ENCODE peak calls at places on chromosome 19, in four cellular contexts. One of them, this sample, is unnamed.

GRCh38 chr19:12946092-12946845 is 607 bp downstream of the RAD23A start:
- DNase-seq in WTC11: peak; percentile 89
- DNase-seq in retinal pigment epithelial cell: peak; percentile 55
- DNase-seq in astrocyte: peak; percentile 67
- DNase-seq in this sample: peak; percentile 75

GRCh38 chr19:14528419-14529253 is 758 bp upstream of the TECR start:
- DNase-seq in WTC11: no peak
- DNase-seq in retinal pigment epithelial cell: no peak
- DNase-seq in astrocyte: no peak
- DNase-seq in this sample: no peak

GRCh38 chr19:8149261-8150094 is at the start of gene FBN3:
- DNase-seq in WTC11: peak; percentile 75
- DNase-seq in retinal pigment epithelial cell: no peak
- DNase-seq in astrocyte: no peak
- DNase-seq in this sample: no peak

GRCh38 chr19:16266586-16266942 is 58.1 kb upstream of the KLF2 start:
- DNase-seq in WTC11: no peak
- DNase-seq in astrocyte: no peak
- DNase-seq in retinal pigment epithelial cell: no peak
- DNase-seq in this sample: no peak

GRCh38 chr19:53158119-53158656 is 665 bp downstream of the ZNF347 start:
- DNase-seq in astrocyte: peak; percentile 13
- DNase-seq in WTC11: peak; percentile 52
- DNase-seq in retinal pigment epithelial cell: peak; percentile 2
- DNase-seq in this sample: no peak

GRCh38 chr19:55259540-55260210 is 858 bp upstream of the PPP6R1 start:
- DNase-seq in retinal pigment epithelial cell: no peak
- DNase-seq in astrocyte: no peak
- DNase-seq in WTC11: no peak
- DNase-seq in this sample: no peak

GRCh38 chr19:1269478-1270167 is 491 bp downstream of the CIRBP start:
- DNase-seq in retinal pigment epithelial cell: no peak
- DNase-seq in astrocyte: peak; percentile 82
- DNase-seq in WTC11: peak; percentile 79
- DNase-seq in this sample: peak; percentile 90

GRCh38 chr19:4071610-4072009 is 4.9 kb upstream of the ZBTB7A start:
- DNase-seq in retinal pigment epithelial cell: no peak
- DNase-seq in WTC11: no peak
- DNase-seq in astrocyte: no peak
- DNase-seq in this sample: no peak

GRCh38 chr19:37361994-37362393 is 8.9 kb upstream of the ZNF527 start:
- DNase-seq in retinal pigment epithelial cell: peak; percentile 18
- DNase-seq in WTC11: no peak
- DNase-seq in astrocyte: peak; percentile 36
- DNase-seq in this sample: peak; percentile 4

GRCh38 chr19:49371184-49371583 is 7.5 kb downstream of the DKKL1 start:
- DNase-seq in retinal pigment epithelial cell: no peak
- DNase-seq in astrocyte: no peak
- DNase-seq in WTC11: no peak
- DNase-seq in this sample: no peak

GRCh38 chr19:32418155-32418554 is 12.6 kb downstream of the DPY19L3 start:
- DNase-seq in astrocyte: no peak
- DNase-seq in WTC11: no peak
- DNase-seq in retinal pigment epithelial cell: no peak
- DNase-seq in this sample: no peak

GRCh38 chr19:49155005-49155826 is at the start of gene HRC:
- DNase-seq in WTC11: no peak
- DNase-seq in retinal pigment epithelial cell: no peak
- DNase-seq in astrocyte: no peak
- DNase-seq in this sample: no peak

GRCh38 chr19:51706885-51707284 is 13.8 kb downstream of the SPACA6 start:
- DNase-seq in WTC11: no peak
- DNase-seq in astrocyte: no peak
- DNase-seq in retinal pigment epithelial cell: no peak
- DNase-seq in this sample: no peak

GRCh38 chr19:4807188-4807587 is 15.7 kb downstream of the FEM1A start:
- DNase-seq in retinal pigment epithelial cell: no peak
- DNase-seq in astrocyte: no peak
- DNase-seq in WTC11: no peak
- DNase-seq in this sample: no peak

GRCh38 chr19:15048885-15049541 is at the start of gene CASP14:
- DNase-seq in retinal pigment epithelial cell: no peak
- DNase-seq in WTC11: no peak
- DNase-seq in astrocyte: no peak
- DNase-seq in this sample: no peak

GRCh38 chr19:21638776-21639175 is 128.6 kb downstream of the ZNF100 start:
- DNase-seq in WTC11: no peak
- DNase-seq in astrocyte: no peak
- DNase-seq in retinal pigment epithelial cell: no peak
- DNase-seq in this sample: no peak

GRCh38 chr19:15216363-15216762 is 15.6 kb upstream of the NOTCH3 start:
- DNase-seq in WTC11: no peak
- DNase-seq in astrocyte: no peak
- DNase-seq in retinal pigment epithelial cell: no peak
- DNase-seq in this sample: no peak

GRCh38 chr19:23391239-23391638 is 4.0 kb downstream of the ZNF91 start:
- DNase-seq in retinal pigment epithelial cell: no peak
- DNase-seq in astrocyte: no peak
- DNase-seq in WTC11: no peak
- DNase-seq in this sample: no peak

GRCh38 chr19:14943601-14944000 is 2.3 kb downstream of the OR7C2 start:
- DNase-seq in WTC11: no peak
- DNase-seq in astrocyte: no peak
- DNase-seq in retinal pigment epithelial cell: no peak
- DNase-seq in this sample: no peak

GRCh38 chr19:42052241-42052863 is 17.7 kb downstream of the GRIK5 start:
- DNase-seq in astrocyte: no peak
- DNase-seq in WTC11: no peak
- DNase-seq in retinal pigment epithelial cell: no peak
- DNase-seq in this sample: no peak

GRCh38 chr19:13838071-13838942 is 38.6 kb upstream of the NANOS3 start:
- DNase-seq in retinal pigment epithelial cell: no peak
- DNase-seq in astrocyte: no peak
- DNase-seq in WTC11: no peak
- DNase-seq in this sample: no peak

GRCh38 chr19:10316229-10317044 is 622 bp upstream of the FDX2 start:
- DNase-seq in astrocyte: no peak
- DNase-seq in retinal pigment epithelial cell: no peak
- DNase-seq in WTC11: no peak
- DNase-seq in this sample: no peak

GRCh38 chr19:38321646-38322323 is 2.1 kb downstream of the KCNK6 start:
- DNase-seq in WTC11: no peak
- DNase-seq in retinal pigment epithelial cell: no peak
- DNase-seq in astrocyte: peak; percentile 30
- DNase-seq in this sample: no peak

GRCh38 chr19:51552996-51553725 is 17.9 kb upstream of the ZNF175 start:
- DNase-seq in WTC11: peak; percentile 97
- DNase-seq in astrocyte: peak; percentile 8
- DNase-seq in retinal pigment epithelial cell: no peak
- DNase-seq in this sample: peak; percentile 34

GRCh38 chr19:18446145-18446810 is 8.3 kb upstream of the ISYNA1 start:
- DNase-seq in retinal pigment epithelial cell: no peak
- DNase-seq in WTC11: no peak
- DNase-seq in astrocyte: no peak
- DNase-seq in this sample: no peak

GRCh38 chr19:2246801-2247361 is 2.2 kb upstream of the AMH start:
- DNase-seq in retinal pigment epithelial cell: no peak
- DNase-seq in WTC11: no peak
- DNase-seq in astrocyte: no peak
- DNase-seq in this sample: peak; percentile 37

GRCh38 chr19:2167896-2168618 is 4.3 kb downstream of the DOT1L start:
- DNase-seq in retinal pigment epithelial cell: no peak
- DNase-seq in WTC11: no peak
- DNase-seq in astrocyte: peak; percentile 41
- DNase-seq in this sample: peak; percentile 55

GRCh38 chr19:38412491-38412890 is 9.6 kb downstream of the FAM98C start:
- DNase-seq in retinal pigment epithelial cell: no peak
- DNase-seq in WTC11: no peak
- DNase-seq in astrocyte: no peak
- DNase-seq in this sample: no peak

GRCh38 chr19:55486971-55487883 is 1.0 kb upstream of the SSC5D start:
- DNase-seq in astrocyte: peak; percentile 98
- DNase-seq in retinal pigment epithelial cell: peak; percentile 77
- DNase-seq in WTC11: no peak
- DNase-seq in this sample: peak; percentile 99

GRCh38 chr19:10587022-10587838 is at the start of gene AP1M2:
- DNase-seq in astrocyte: no peak
- DNase-seq in WTC11: peak; percentile 81
- DNase-seq in retinal pigment epithelial cell: no peak
- DNase-seq in this sample: no peak

GRCh38 chr19:50519006-50519575 is 5.4 kb upstream of the ASPDH start:
- DNase-seq in retinal pigment epithelial cell: no peak
- DNase-seq in astrocyte: no peak
- DNase-seq in WTC11: no peak
- DNase-seq in this sample: no peak

GRCh38 chr19:50492303-50493052 is 15.8 kb upstream of the GARIN5A start:
- DNase-seq in retinal pigment epithelial cell: no peak
- DNase-seq in WTC11: no peak
- DNase-seq in astrocyte: no peak
- DNase-seq in this sample: no peak

GRCh38 chr19:54035215-54036178 is 28.2 kb downstream of the VSTM1 start:
- DNase-seq in retinal pigment epithelial cell: no peak
- DNase-seq in WTC11: no peak
- DNase-seq in astrocyte: peak; percentile 82
- DNase-seq in this sample: peak; percentile 84

DNA sequence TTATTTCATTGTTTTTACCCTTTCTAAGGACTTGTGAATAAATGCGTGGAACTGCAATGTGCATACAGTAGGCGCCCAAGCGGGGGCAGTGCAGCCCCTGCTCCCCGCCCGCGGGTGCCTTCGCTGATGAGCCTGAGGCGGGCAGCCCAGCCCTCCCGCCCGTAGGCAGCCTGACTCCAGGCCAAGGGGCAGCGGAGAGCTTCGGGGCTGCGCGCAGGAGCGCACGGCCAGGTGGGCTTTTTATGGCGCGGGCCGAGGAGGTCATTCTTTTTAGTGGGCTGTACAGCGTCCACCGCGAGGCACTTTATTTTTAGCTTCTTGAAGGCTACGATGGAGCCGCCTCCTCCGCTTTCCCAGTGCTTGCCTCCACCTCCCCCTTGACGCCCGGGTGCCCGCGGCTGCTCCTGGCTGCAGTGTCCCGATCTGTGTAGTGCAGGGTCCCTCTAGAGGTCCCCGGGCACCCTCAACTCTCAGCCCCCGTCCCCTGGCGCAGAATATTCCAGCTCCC is 60.5 kb downstream of the CCNE1 start:
- DNase-seq in WTC11: peak; percentile 49
- DNase-seq in retinal pigment epithelial cell: no peak
- DNase-seq in astrocyte: peak; percentile 6
- DNase-seq in this sample: no peak
- TF ChIP-seq CTCF in WTC11: no peak
- TF ChIP-seq CTCF in retinal pigment epithelial cell: peak; percentile 25
- TF ChIP-seq CTCF in astrocyte: no peak
- TF ChIP-seq CTCF in this sample: peak; percentile 39

GRCh38 chr19:58277197-58277596 is 1.6 kb upstream of the ZNF8 start:
- DNase-seq in retinal pigment epithelial cell: no peak
- DNase-seq in astrocyte: no peak
- DNase-seq in WTC11: no peak
- DNase-seq in this sample: no peak

GRCh38 chr19:58279042-58279924 is 528 bp downstream of the ZNF8 start:
- DNase-seq in retinal pigment epithelial cell: peak; percentile 13
- DNase-seq in WTC11: peak; percentile 69
- DNase-seq in astrocyte: peak; percentile 66
- DNase-seq in this sample: peak; percentile 19

GRCh38 chr19:58277748-58278147 is 1.0 kb upstream of the ZNF8 start:
- DNase-seq in WTC11: no peak
- DNase-seq in astrocyte: no peak
- DNase-seq in retinal pigment epithelial cell: no peak
- DNase-seq in this sample: no peak

GRCh38 chr19:58279925-58280316 is 1.2 kb downstream of the ZNF8 start:
- DNase-seq in WTC11: no peak
- DNase-seq in retinal pigment epithelial cell: no peak
- DNase-seq in astrocyte: no peak
- DNase-seq in this sample: no peak

GRCh38 chr19:58278156-58279041 is at the start of gene ZNF8:
- DNase-seq in WTC11: peak; percentile 99
- DNase-seq in retinal pigment epithelial cell: peak; percentile 95
- DNase-seq in astrocyte: peak; percentile 95
- DNase-seq in this sample: peak; percentile 98
- TF ChIP-seq CTCF in WTC11: no peak
- TF ChIP-seq CTCF in retinal pigment epithelial cell: no peak
- TF ChIP-seq CTCF in astrocyte: no peak
- TF ChIP-seq CTCF in this sample: peak; percentile 42

GRCh38 chr19:57280165-57280912 is at the start of gene ZNF460:
- DNase-seq in WTC11: peak; percentile 97
- DNase-seq in astrocyte: peak; percentile 94
- DNase-seq in retinal pigment epithelial cell: peak; percentile 86
- DNase-seq in this sample: peak; percentile 96
- TF ChIP-seq CTCF in WTC11: no peak
- TF ChIP-seq CTCF in astrocyte: no peak
- TF ChIP-seq CTCF in retinal pigment epithelial cell: no peak
- TF ChIP-seq CTCF in this sample: peak; percentile 49

GRCh38 chr19:47609885-47610545 is 1.1 kb downstream of the BICRA start:
- DNase-seq in astrocyte: peak; percentile 16
- DNase-seq in WTC11: peak; percentile 48
- DNase-seq in retinal pigment epithelial cell: no peak
- DNase-seq in this sample: peak; percentile 15

GRCh38 chr19:47608908-47609879 is at the start of gene BICRA:
- DNase-seq in WTC11: peak; percentile 81
- DNase-seq in astrocyte: peak; percentile 38
- DNase-seq in retinal pigment epithelial cell: no peak
- DNase-seq in this sample: peak; percentile 63

GRCh38 chr19:47610546-47610894 is 1.6 kb downstream of the BICRA start:
- DNase-seq in retinal pigment epithelial cell: no peak
- DNase-seq in astrocyte: no peak
- DNase-seq in WTC11: no peak
- DNase-seq in this sample: no peak

GRCh38 chr19:47608074-47608907 is 643 bp upstream of the BICRA start:
- DNase-seq in astrocyte: peak; percentile 77
- DNase-seq in WTC11: peak; percentile 96
- DNase-seq in retinal pigment epithelial cell: peak; percentile 66
- DNase-seq in this sample: peak; percentile 87

DNA sequence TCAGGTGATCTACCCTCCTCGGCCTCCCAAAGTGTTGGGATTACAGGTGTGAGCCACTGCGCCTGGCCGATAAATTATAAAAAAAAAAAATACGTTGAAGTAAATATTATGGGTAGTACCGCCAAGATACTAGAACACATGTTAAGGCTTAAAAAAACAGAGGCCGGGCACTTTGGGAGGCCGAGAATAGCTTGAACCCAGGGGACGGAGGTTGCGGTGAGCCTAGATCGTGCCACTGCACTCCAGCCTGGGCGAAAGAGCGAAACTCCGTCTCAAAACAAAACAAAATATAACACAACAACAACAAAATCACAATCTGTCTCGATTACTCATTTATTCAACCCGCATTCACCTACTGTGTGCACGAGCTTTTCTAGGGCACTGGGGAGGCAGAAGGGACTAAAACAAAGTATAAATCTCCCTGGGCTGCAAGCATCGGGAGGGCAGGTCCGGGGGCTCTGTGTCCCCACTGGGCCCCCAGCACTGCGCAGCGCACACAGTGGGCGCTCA is 1.3 kb upstream of the BICRA start:
- DNase-seq in astrocyte: no peak
- DNase-seq in retinal pigment epithelial cell: no peak
- DNase-seq in WTC11: no peak
- DNase-seq in this sample: no peak
- TF ChIP-seq CTCF in astrocyte: no peak
- TF ChIP-seq CTCF in retinal pigment epithelial cell: no peak
- TF ChIP-seq CTCF in WTC11: no peak
- TF ChIP-seq CTCF in this sample: no peak